ENCODE peak calls at places on chromosome 9, in seven cellular contexts. R is activated CD4-positive, alpha-beta T cell treated with anti-CD3 and anti-CD28 coated beads, Interleukin-2, amount 50 U/mL, for 24 hours; I is BJ; Q is EH; B is stimulated activated effector memory CD8-positive, alpha-beta T cell treated with anti-CD3 and anti-CD28 coated beads, Interleukin-12 subunit alpha, Interleukin-12 subunit beta, amount 100 ng/mL, for 72 hours; Y is NCI-H2081; U is hippocampal formation. H is an unnamed sample.

GRCh38 chr9:110389148-110389783 is 51.6 kb upstream of the TXNDC8 start:
- DNase-seq in R (no peak), I (no peak), Q (no peak), B (no peak), Y (no peak), U (no peak), H (no peak)

GRCh38 chr9:5786370-5787127 is 46.4 kb downstream of the ERMP1 start:
- DNase-seq in R (no peak), I (no peak), Q (peak), B (no peak), Y (no peak), U (no peak), H (no peak)

GRCh38 chr9:35859310-35859994 is 10.7 kb downstream of the OR13J1 start:
- DNase-seq in R (no peak), I (no peak), Q (peak), B (no peak), Y (no peak), U (no peak), H (peak)

GRCh38 chr9:70413427-70413797 is 1.0 kb downstream of the KLF9 start:
- DNase-seq in R (no peak), I (no peak), Q (no peak), B (no peak), Y (no peak), U (no peak), H (no peak)

GRCh38 chr9:129166962-129167557 is 11.0 kb downstream of the IER5L start:
- DNase-seq in R (no peak), I (no peak), Q (peak), B (no peak), Y (no peak), U (peak), H (peak)

GRCh38 chr9:112005939-112006338 is 109.3 kb downstream of the UGCG start:
- DNase-seq in R (no peak), I (no peak), Q (no peak), B (no peak), Y (no peak), U (no peak), H (no peak)

GRCh38 chr9:110340306-110340705 is 2.6 kb upstream of the TXNDC8 start:
- DNase-seq in R (no peak), I (no peak), Q (peak), B (no peak), Y (no peak), U (peak), H (peak)

GRCh38 chr9:5269249-5269715 is 35.2 kb downstream of the RLN2 start:
- DNase-seq in R (no peak), I (no peak), Q (peak), B (no peak), Y (no peak), U (no peak), H (peak)

GRCh38 chr9:134778841-134779411 is 101.7 kb upstream of the FCN2 start:
- DNase-seq in R (no peak), I (no peak), Q (peak), B (no peak), Y (no peak), U (no peak), H (peak)

GRCh38 chr9:118644066-118644465 is 725.2 kb downstream of the BRINP1 start:
- DNase-seq in R (no peak), I (no peak), Q (no peak), B (no peak), Y (no peak), U (no peak), H (no peak)

GRCh38 chr9:125260564-125260963 is 1.1 kb upstream of the GAPVD1 start:
- DNase-seq in R (no peak), I (no peak), Q (peak), B (no peak), Y (no peak), U (no peak), H (no peak)

GRCh38 chr9:138111607-138112006 is 234.0 kb downstream of the CACNA1B start:
- DNase-seq in R (no peak), I (no peak), Q (no peak), B (no peak), Y (no peak), U (no peak), H (no peak)

GRCh38 chr9:92325991-92326500 is 293 bp downstream of the CENPP start:
- DNase-seq in R (no peak), I (no peak), Q (no peak), B (no peak), Y (no peak), U (no peak), H (no peak)

GRCh38 chr9:127569819-127570401 is 42.2 kb upstream of the STXBP1 start:
- DNase-seq in R (no peak), I (no peak), Q (peak), B (no peak), Y (peak), U (no peak), H (peak)

GRCh38 chr9:4207881-4208615 is 91.8 kb downstream of the GLIS3 start:
- DNase-seq in R (no peak), I (no peak), Q (no peak), B (no peak), Y (no peak), U (no peak), H (no peak)

GRCh38 chr9:133761641-133762248 is 23.6 kb upstream of the SARDH start:
- DNase-seq in R (no peak), I (no peak), Q (no peak), B (no peak), Y (no peak), U (no peak), H (no peak)

GRCh38 chr9:36991516-36992134 is 42.4 kb downstream of the PAX5 start:
- DNase-seq in R (no peak), I (no peak), Q (peak), B (peak), Y (peak), U (no peak), H (peak)

GRCh38 chr9:15965246-15965745 is 412.5 kb downstream of the CCDC171 start:
- DNase-seq in R (no peak), I (no peak), Q (peak), B (no peak), Y (no peak), U (no peak), H (no peak)

GRCh38 chr9:98002808-98003207 is 19.7 kb downstream of the ANP32B start:
- DNase-seq in R (no peak), I (no peak), Q (no peak), B (no peak), Y (no peak), U (no peak), H (no peak)

GRCh38 chr9:35731415-35732184 is 395 bp downstream of the TLN1 start:
- DNase-seq in R (no peak), I (no peak), Q (no peak), B (no peak), Y (peak), U (no peak), H (no peak)

GRCh38 chr9:131714161-131714646 is 25.7 kb downstream of the RAPGEF1 start:
- DNase-seq in R (no peak), I (peak), Q (peak), B (no peak), Y (no peak), U (no peak), H (no peak)

GRCh38 chr9:24218656-24219055 is 327.0 kb downstream of the IZUMO3 start:
- DNase-seq in R (no peak), I (peak), Q (no peak), B (no peak), Y (no peak), U (no peak), H (no peak)

GRCh38 chr9:128882677-128883590 is 1.0 kb downstream of the LRRC8A start:
- DNase-seq in R (no peak), I (no peak), Q (peak), B (no peak), Y (no peak), U (no peak), H (no peak)

GRCh38 chr9:752201-752600 is 89.3 kb upstream of the DMRT1 start:
- DNase-seq in R (no peak), I (peak), Q (peak), B (no peak), Y (no peak), U (no peak), H (no peak)

GRCh38 chr9:28051559-28051958 is 478.3 kb upstream of the C9orf72 start:
- DNase-seq in R (no peak), I (peak), Q (peak), B (no peak), Y (no peak), U (no peak), H (no peak)

GRCh38 chr9:33778700-33779351 is 16.5 kb upstream of the PRSS3 start:
- DNase-seq in R (peak), I (no peak), Q (peak), B (peak), Y (peak), U (peak), H (peak)

GRCh38 chr9:134483361-134484184 is 157.3 kb downstream of the RXRA start:
- DNase-seq in R (no peak), I (no peak), Q (no peak), B (no peak), Y (no peak), U (no peak), H (no peak)

GRCh38 chr9:123238364-123238763 is 30.0 kb downstream of the STRBP start:
- DNase-seq in R (no peak), I (no peak), Q (no peak), B (no peak), Y (no peak), U (no peak), H (no peak)

GRCh38 chr9:113593682-113594281 is 130.3 kb downstream of the RGS3 start:
- DNase-seq in R (no peak), I (peak), Q (peak), B (no peak), Y (no peak), U (peak), H (peak)

GRCh38 chr9:33130501-33130900 is 36.6 kb downstream of the B4GALT1 start:
- DNase-seq in R (no peak), I (no peak), Q (peak), B (no peak), Y (no peak), U (no peak), H (peak)

GRCh38 chr9:86062845-86063693 is 36.3 kb downstream of the GOLM1 start:
- DNase-seq in R (no peak), I (no peak), Q (no peak), B (no peak), Y (no peak), U (no peak), H (no peak)

GRCh38 chr9:120920495-120921178 is 6.0 kb downstream of the TRAF1 start:
- DNase-seq in R (no peak), I (no peak), Q (no peak), B (no peak), Y (no peak), U (no peak), H (no peak)

GRCh38 chr9:23621166-23621565 is 204.9 kb downstream of the ELAVL2 start:
- DNase-seq in R (no peak), I (no peak), Q (no peak), B (no peak), Y (no peak), U (no peak), H (peak)

GRCh38 chr9:134781895-134782294 is 98.7 kb upstream of the FCN2 start:
- DNase-seq in R (no peak), I (no peak), Q (no peak), B (no peak), Y (no peak), U (no peak), H (no peak)

GRCh38 chr9:35537898-35538297 is 48.0 kb downstream of the RUSC2 start:
- DNase-seq in R (no peak), I (no peak), Q (no peak), B (no peak), Y (no peak), U (no peak), H (no peak)

GRCh38 chr9:12851331-12851730 is 76.5 kb downstream of the LURAP1L start:
- DNase-seq in R (no peak), I (no peak), Q (no peak), B (no peak), Y (no peak), U (no peak), H (no peak)

GRCh38 chr9:84754896-84755295 is 85.4 kb downstream of the NTRK2 start:
- DNase-seq in R (no peak), I (no peak), Q (peak), B (no peak), Y (no peak), U (no peak), H (no peak)

GRCh38 chr9:130327781-130328348 is 62.3 kb downstream of the HMCN2 start:
- DNase-seq in R (no peak), I (no peak), Q (no peak), B (no peak), Y (no peak), U (no peak), H (peak)

H was measured in SW480.